ENCODE peak calls at places on chromosomes 7 and 10, in four cellular contexts. Q is A549, T is K562, Z is HepG2. P is an unnamed sample.

GRCh38 chr7:134643131-134643530 is 3.5 kb upstream of the BPGM start:
- DNase-seq in Q (no peak), T (no peak), Z (no peak), P (no peak)

GRCh38 chr10:4181075-4181474 is 396.1 kb upstream of the KLF6 start:
- DNase-seq in Q (no peak), T (no peak), Z (no peak), P (no peak)

GRCh38 chr10:105742184-105742583 is 1101.1 kb downstream of the SORCS3 start:
- DNase-seq in Q (no peak), T (no peak), Z (no peak), P (no peak)

GRCh38 chr7:34886856-34887255 is 150.4 kb downstream of the DPY19L1 start:
- DNase-seq in Q (no peak), T (no peak), Z (no peak), P (no peak)

GRCh38 chr7:154832557-154833138 is 170.3 kb downstream of the PAXIP1 start:
- DNase-seq in Q (peak), T (no peak), Z (peak), P (no peak)

GRCh38 chr10:50416181-50416824 is 165.0 kb upstream of the ASAH2 start:
- DNase-seq in Q (peak), T (no peak), Z (no peak), P (no peak)

GRCh38 chr7:106721816-106722785 is 61.1 kb upstream of the CCDC71L start:
- DNase-seq in Q (no peak), T (no peak), Z (no peak), P (no peak)

GRCh38 chr10:98349508-98349922 is 65.5 kb downstream of the PYROXD2 start:
- DNase-seq in Q (no peak), T (no peak), Z (no peak), P (no peak)

GRCh38 chr10:123577921-123578461 is 88.2 kb upstream of the GPR26 start:
- DNase-seq in Q (no peak), T (no peak), Z (no peak), P (no peak)

GRCh38 chr7:131057015-131057518 is 270.6 kb upstream of the MKLN1 start:
- DNase-seq in Q (no peak), T (no peak), Z (peak), P (no peak)

GRCh38 chr10:48801026-48801425 is 116.4 kb downstream of the WDFY4 start:
- DNase-seq in Q (no peak), T (no peak), Z (no peak), P (no peak)

GRCh38 chr7:47034180-47034579 is 547.7 kb downstream of the TNS3 start:
- DNase-seq in Q (no peak), T (no peak), Z (no peak), P (no peak)

GRCh38 chr7:22571776-22572175 is 71.8 kb upstream of the STEAP1B start:
- DNase-seq in Q (no peak), T (no peak), Z (no peak), P (no peak)

GRCh38 chr7:23603632-23604295 is 6.6 kb downstream of the CCDC126 start:
- DNase-seq in Q (no peak), T (no peak), Z (no peak), P (no peak)

GRCh38 chr10:88372051-88372450 is 211.1 kb downstream of the RNLS start:
- DNase-seq in Q (no peak), T (no peak), Z (no peak), P (no peak)

GRCh38 chr7:94174956-94175355 is 170.8 kb upstream of the BET1 start:
- DNase-seq in Q (no peak), T (no peak), Z (no peak), P (no peak)

GRCh38 chr10:113788604-113789083 is 37.2 kb downstream of the PLEKHS1 start:
- DNase-seq in Q (peak), T (peak), Z (no peak), P (no peak)

GRCh38 chr10:110634527-110635209 is 9.5 kb upstream of the RBM20 start:
- DNase-seq in Q (no peak), T (no peak), Z (no peak), P (no peak)

GRCh38 chr7:128883622-128884549 is 21.2 kb downstream of the ATP6V1F start:
- DNase-seq in Q (peak), T (peak), Z (peak), P (peak)

GRCh38 chr7:34718867-34719266 is 60.8 kb downstream of the NPSR1 start:
- DNase-seq in Q (no peak), T (no peak), Z (no peak), P (no peak)

GRCh38 chr10:112025228-112025627 is 158.3 kb downstream of the GPAM start:
- DNase-seq in Q (no peak), T (no peak), Z (no peak), P (no peak)

GRCh38 chr10:82358486-82359097 is 483.6 kb downstream of the NRG3 start:
- DNase-seq in Q (no peak), T (no peak), Z (no peak), P (no peak)

GRCh38 chr7:7970113-7970619 is 1.6 kb downstream of the GLCCI1 start:
- DNase-seq in Q (no peak), T (no peak), Z (no peak), P (no peak)

GRCh38 chr10:8417631-8418030 is 363.1 kb downstream of the GATA3 start:
- DNase-seq in Q (no peak), T (no peak), Z (no peak), P (no peak)

GRCh38 chr7:51428226-51428887 is 111.7 kb upstream of the COBL start:
- DNase-seq in Q (peak), T (no peak), Z (no peak), P (peak)
- TF ChIP-seq HMGXB4 in Q (no peak), T (no peak), Z (no peak), P (no peak)

GRCh38 chr7:151517601-151518104 is 2.0 kb downstream of the RHEB start:
- DNase-seq in Q (no peak), T (no peak), Z (no peak), P (no peak)

GRCh38 chr7:151519765-151520418 is at the start of gene RHEB:
- DNase-seq in Q (peak), T (peak), Z (peak), P (peak)

GRCh38 chr7:151518105-151518780 is 1.5 kb downstream of the RHEB start:
- DNase-seq in Q (peak), T (no peak), Z (peak), P (no peak)

GRCh38 chr7:151520419-151521229 is 929 bp upstream of the RHEB start:
- DNase-seq in Q (no peak), T (no peak), Z (no peak), P (peak)

GRCh38 chr7:151518781-151519044 is 982 bp downstream of the RHEB start:
- DNase-seq in Q (no peak), T (no peak), Z (no peak), P (no peak)
- TF ChIP-seq HMGXB4 in Q (no peak), T (no peak), Z (no peak), P (no peak)

GRCh38 chr7:1244701-1245526 is 12.2 kb downstream of the UNCX start:
- DNase-seq in Q (no peak), T (no peak), Z (no peak), P (no peak)
- TF ChIP-seq HMGXB4 in Q (no peak), T (no peak), Z (no peak), P (no peak)

GRCh38 chr7:30285067-30285530 is 702 bp downstream of the ZNRF2 start:
- DNase-seq in Q (no peak), T (peak), Z (no peak), P (peak)
- TF ChIP-seq HMGXB4 in Q (no peak), T (no peak), Z (no peak), P (no peak)

DNA sequence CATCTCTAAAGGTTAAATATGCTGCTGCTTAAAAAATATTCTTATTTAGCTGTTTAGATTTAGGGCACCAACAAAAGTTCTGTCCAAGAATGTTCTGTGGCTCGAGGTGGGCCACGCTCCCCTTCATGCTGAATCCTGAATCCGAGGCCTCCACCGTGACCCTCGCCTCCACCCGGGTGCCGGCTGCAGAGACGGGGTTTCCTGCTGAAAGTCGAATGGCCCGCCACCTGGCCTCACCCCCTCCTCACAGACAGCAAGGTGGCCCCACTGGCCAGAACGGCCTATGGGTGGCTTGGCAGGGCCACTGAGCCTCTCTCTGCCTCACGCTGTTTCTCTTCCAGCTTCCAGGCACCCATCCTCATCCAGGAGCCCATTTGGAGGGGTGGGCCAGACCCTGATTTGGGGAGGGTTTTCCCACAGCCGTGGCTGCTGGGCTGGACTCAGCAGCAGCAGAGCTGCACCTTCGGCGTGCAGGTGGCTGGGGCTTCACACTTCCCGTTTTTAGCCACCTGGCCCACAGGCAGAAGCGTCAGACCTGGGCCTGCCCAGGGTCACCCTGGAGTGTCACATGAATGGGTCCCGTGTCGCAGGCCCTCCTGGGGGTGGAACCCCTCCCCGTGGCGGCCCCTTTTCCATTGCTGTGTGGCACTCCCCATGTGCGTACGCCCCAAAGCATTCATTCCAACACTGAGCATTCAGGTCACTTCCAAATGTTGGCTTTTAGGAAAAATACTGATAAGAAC is 26.3 kb upstream of the ADGRA1 start:
- DNase-seq in Q (no peak), T (no peak), Z (no peak), P (no peak)
- TF ChIP-seq HMGXB4 in Q (no peak), T (no peak), Z (no peak), P (no peak)

GRCh38 chr10:69692891-69693290 is 62.8 kb downstream of the FAM241B start:
- DNase-seq in Q (no peak), T (no peak), Z (no peak), P (no peak)

GRCh38 chr10:69697006-69697405 is 67.0 kb downstream of the FAM241B start:
- DNase-seq in Q (no peak), T (no peak), Z (no peak), P (no peak)

GRCh38 chr10:69693886-69694285 is 63.8 kb downstream of the FAM241B start:
- DNase-seq in Q (no peak), T (no peak), Z (no peak), P (no peak)

GRCh38 chr10:69696073-69696731 is 66.2 kb downstream of the FAM241B start:
- DNase-seq in Q (peak), T (peak), Z (peak), P (peak)
- TF ChIP-seq HMGXB4 in Q (no peak), T (no peak), Z (no peak), P (no peak)

GRCh38 chr10:31867646-31868045 is 61.0 kb downstream of the ARHGAP12 start:
- DNase-seq in Q (peak), T (no peak), Z (no peak), P (no peak)
- TF ChIP-seq HMGXB4 in Q (no peak), T (no peak), Z (no peak), P (no peak)

P was measured in WTC11.